ENCODE peak calls at places on chromosomes 12 and 14, in eight cellular contexts. C is CD8-positive, alpha-beta T cell; A is heart right ventricle; M is stomach; Y is AG09309; I is ovary; U is PC-3; P is astrocyte of the spinal cord. S is an unnamed sample.

GRCh38 chr12:24487606-24488005 is 461.3 kb downstream of the BCAT1 start:
- DNase-seq in C (no peak), A (no peak), M (no peak), Y (no peak), I (no peak), U (no peak), P (peak; percentile 17), S (no peak)

GRCh38 chr14:71722885-71723284 is 209.3 kb upstream of the RGS6 start:
- DNase-seq in C (no peak), A (no peak), M (no peak), Y (no peak), I (no peak), U (no peak), P (no peak), S (no peak)

GRCh38 chr14:70814466-70814865 is 5.2 kb upstream of the MAP3K9 start:
- DNase-seq in C (no peak), A (no peak), M (no peak), Y (no peak), I (no peak), U (no peak), P (no peak), S (no peak)

GRCh38 chr12:121925361-121925725 is 7.0 kb downstream of the CFAP251 start:
- DNase-seq in C (no peak), A (no peak), M (no peak), Y (peak; percentile 60), I (no peak), U (no peak), P (peak; percentile 83), S (no peak)

GRCh38 chr12:84706374-84706773 is 206.2 kb downstream of the SLC6A15 start:
- DNase-seq in C (no peak), A (no peak), M (no peak), Y (no peak), I (no peak), U (no peak), P (no peak), S (no peak)

GRCh38 chr12:121828826-121829225 is 25.0 kb downstream of the SETD1B start:
- DNase-seq in C (no peak), A (no peak), M (no peak), Y (no peak), I (no peak), U (no peak), P (no peak), S (no peak)

GRCh38 chr12:2960432-2960956 is 1.3 kb downstream of the TEAD4 start:
- DNase-seq in C (no peak), A (no peak), M (no peak), Y (no peak), I (no peak), U (peak; percentile 41), P (peak; percentile 35), S (no peak)

GRCh38 chr14:104650057-104650980 is 39.1 kb upstream of the INF2 start:
- DNase-seq in C (peak; percentile 80), A (peak; percentile 76), M (peak; percentile 69), Y (no peak), I (peak; percentile 77), U (peak; percentile 59), P (peak; percentile 55), S (peak; percentile 11)

GRCh38 chr14:33375781-33376180 is 437.1 kb downstream of the NPAS3 start:
- DNase-seq in C (no peak), A (no peak), M (no peak), Y (peak; percentile 4), I (no peak), U (no peak), P (peak; percentile 35), S (peak; percentile 62)

GRCh38 chr12:22234561-22234960 is 99.9 kb downstream of the ST8SIA1 start:
- DNase-seq in C (no peak), A (no peak), M (no peak), Y (peak; percentile 51), I (no peak), U (no peak), P (peak; percentile 62), S (peak; percentile 55)

GRCh38 chr14:20332386-20332945 is 613 bp downstream of the CCNB1IP1 start:
- DNase-seq in C (no peak), A (no peak), M (no peak), Y (no peak), I (no peak), U (no peak), P (no peak), S (no peak)

DNA sequence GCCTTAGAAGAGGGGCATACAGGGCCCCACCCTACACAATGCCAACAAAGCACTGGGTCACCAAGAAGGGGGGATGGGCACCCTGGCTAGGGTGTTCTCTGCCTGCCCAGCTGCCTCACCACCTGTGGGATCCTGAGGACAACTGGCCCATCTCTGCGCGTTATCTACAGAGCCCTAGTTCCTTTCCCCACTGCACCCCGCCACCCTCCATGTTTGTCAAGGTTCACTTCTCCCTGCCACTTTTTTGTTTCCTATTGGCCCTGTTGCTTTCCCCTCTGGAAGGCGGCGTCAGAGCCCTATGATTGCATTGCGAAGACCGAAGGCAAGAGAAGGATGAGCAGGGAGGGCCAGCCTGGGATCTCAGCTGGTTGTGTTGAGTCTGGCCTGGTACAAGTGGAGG is 1.6 kb downstream of the SLC48A1 start:
- DNase-seq in C (no peak), A (no peak), M (no peak), Y (no peak), I (no peak), U (no peak), P (no peak), S (no peak)
- H3K4me3 ChIP-seq in C (no peak overlapping the region), A (peak overlapping the region; percentile 96), M (no peak overlapping the region), Y (no peak overlapping the region), I (no peak overlapping the region), U (no peak overlapping the region), P (no peak overlapping the region), S (no peak overlapping the region)

DNA sequence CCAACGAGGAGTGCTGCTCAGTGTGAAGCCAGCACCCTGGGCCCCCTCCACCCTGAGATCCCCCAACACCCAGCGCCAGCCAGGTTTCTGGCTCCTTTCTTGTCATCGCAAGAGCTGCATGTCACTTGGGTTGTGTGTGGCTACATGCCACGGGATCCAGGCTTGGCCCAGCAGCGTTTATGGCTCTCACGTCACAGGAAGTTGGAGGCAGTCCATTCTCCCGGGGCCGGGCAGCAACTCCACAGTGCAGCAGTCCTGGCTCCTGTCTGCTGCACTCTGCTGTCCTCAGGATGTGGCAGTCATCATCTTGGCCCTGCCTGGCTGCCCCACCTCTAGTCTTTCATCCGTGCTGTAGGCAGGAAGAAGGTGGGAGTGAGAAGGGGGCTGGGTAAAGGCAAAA is 78.3 kb downstream of the AACS start:
- DNase-seq in C (no peak), A (peak; percentile 76), M (no peak), Y (no peak), I (no peak), U (no peak), P (peak; percentile 6), S (no peak)
- TF ChIP-seq CTCF in C (no peak), A (no peak), M (no peak), Y (no peak), I (no peak), U (no peak), P (no peak), S (no peak)

GRCh38 chr12:109097140-109097434 is 310 bp upstream of the UNG start:
- DNase-seq in C (no peak), A (no peak), M (no peak), Y (no peak), I (no peak), U (no peak), P (no peak), S (no peak)
- H3K4me3 ChIP-seq in C (no peak overlapping the region), A (peak overlapping the region; percentile 91), M (peak overlapping the region; percentile 74), Y (peak overlapping the region; percentile 93), I (peak overlapping the region; percentile 32), U (peak overlapping the region; percentile 83), P (peak overlapping the region; percentile 52), S (peak overlapping the region; percentile 75)

GRCh38 chr12:125775507-125775906 is 710.3 kb downstream of the AACS start:
- DNase-seq in C (no peak), A (no peak), M (no peak), Y (no peak), I (no peak), U (no peak), P (no peak), S (no peak)

GRCh38 chr12:125772403-125772802 is 707.2 kb downstream of the AACS start:
- DNase-seq in C (no peak), A (no peak), M (no peak), Y (no peak), I (no peak), U (no peak), P (no peak), S (no peak)

GRCh38 chr12:125776212-125776611 is 711.0 kb downstream of the AACS start:
- DNase-seq in C (no peak), A (no peak), M (no peak), Y (no peak), I (no peak), U (no peak), P (no peak), S (no peak)

GRCh38 chr12:125773033-125773432 is 707.8 kb downstream of the AACS start:
- DNase-seq in C (no peak), A (no peak), M (no peak), Y (no peak), I (no peak), U (peak; percentile 25), P (no peak), S (no peak)
- TF ChIP-seq CTCF in C (no peak), A (peak; percentile 13), M (no peak), Y (no peak), I (no peak), U (peak; percentile 55), P (no peak), S (no peak)

GRCh38 chr14:91388551-91388975 is 29.1 kb downstream of the CCDC88C start:
- DNase-seq in C (peak; percentile 56), A (no peak), M (no peak), Y (no peak), I (no peak), U (no peak), P (peak; percentile 18), S (no peak)
- H3K4me3 ChIP-seq in C (peak overlapping the region; percentile 37), A (no peak overlapping the region), M (no peak overlapping the region), Y (no peak overlapping the region), I (no peak overlapping the region), U (no peak overlapping the region), P (no peak overlapping the region), S (no peak overlapping the region)

GRCh38 chr14:75803768-75804167 is 142.7 kb downstream of the TTLL5 start:
- DNase-seq in C (no peak), A (no peak), M (no peak), Y (no peak), I (no peak), U (no peak), P (peak; percentile 47), S (peak; percentile 66)

GRCh38 chr14:75806247-75806876 is 145.3 kb downstream of the TTLL5 start:
- DNase-seq in C (no peak), A (no peak), M (no peak), Y (no peak), I (no peak), U (no peak), P (no peak), S (peak; percentile 9)

GRCh38 chr14:75804570-75805275 is 143.7 kb downstream of the TTLL5 start:
- DNase-seq in C (no peak), A (no peak), M (no peak), Y (no peak), I (no peak), U (no peak), P (no peak), S (no peak)

GRCh38 chr14:75805646-75806045 is 144.6 kb downstream of the TTLL5 start:
- DNase-seq in C (no peak), A (no peak), M (no peak), Y (no peak), I (no peak), U (no peak), P (no peak), S (no peak)

GRCh38 chr14:75800792-75801191 is 139.7 kb downstream of the TTLL5 start:
- DNase-seq in C (no peak), A (no peak), M (no peak), Y (no peak), I (no peak), U (peak; percentile 34), P (no peak), S (no peak)
- TF ChIP-seq CTCF in C (no peak), A (no peak), M (no peak), Y (no peak), I (no peak), U (peak; percentile 64), P (peak; percentile 1), S (no peak)

GRCh38 chr14:102200690-102201368 is 61.1 kb downstream of the WDR20 start:
- DNase-seq in C (no peak), A (no peak), M (no peak), Y (no peak), I (no peak), U (no peak), P (no peak), S (no peak)
- H3K4me3 ChIP-seq in C (no peak overlapping the region), A (no peak overlapping the region), M (no peak overlapping the region), Y (no peak overlapping the region), I (no peak overlapping the region), U (no peak overlapping the region), P (no peak overlapping the region), S (no peak overlapping the region)

S was measured in astrocyte of the cerebellum.